ENCODE peak calls at places on chromosomes 2 and 18, in eight cellular contexts. W is left ventricle myocardium inferior; Q is adipocyte; V is naive thymus-derived CD4-positive, alpha-beta T cell; G is colonic mucosa; M is hepatocyte; O is right cardiac atrium; T is uterus. X is an unnamed sample.

GRCh38 chr2:26235089-26235488 is 9.3 kb downstream of the HADHA start:
- DNase-seq in G (no peak), W (no peak), V (no peak), M (no peak), O (no peak), T (no peak), Q (no peak), X (peak; percentile 2)

GRCh38 chr2:238003234-238004032 is 36.6 kb downstream of the UBE2F start:
- DNase-seq in W (no peak), T (no peak), V (peak; percentile 19), Q (no peak), M (no peak), G (no peak), O (no peak), X (peak; percentile 8)

GRCh38 chr2:29022455-29023128 is 41.5 kb downstream of the TOGARAM2 start:
- DNase-seq in Q (no peak), W (no peak), V (no peak), T (no peak), M (no peak), O (no peak), G (no peak), X (no peak)

GRCh38 chr2:152047826-152048476 is 50.9 kb downstream of the CACNB4 start:
- DNase-seq in G (no peak), Q (no peak), M (no peak), O (no peak), T (no peak), V (no peak), W (no peak), X (no peak)

GRCh38 chr2:132446460-132446859 is 29.9 kb downstream of the GPR39 start:
- DNase-seq in Q (no peak), T (no peak), W (no peak), M (no peak), V (no peak), G (no peak), O (no peak), X (no peak)

GRCh38 chr2:18630101-18630500 is 40.7 kb upstream of the NT5C1B start:
- DNase-seq in T (no peak), Q (peak; percentile 50), G (no peak), W (no peak), V (no peak), O (no peak), M (no peak), X (no peak)

GRCh38 chr2:218125626-218126080 is at the start of gene CXCR2:
- DNase-seq in O (peak; percentile 58), M (no peak), G (no peak), W (peak; percentile 33), T (no peak), Q (no peak), V (no peak), X (no peak)

GRCh38 chr2:21002814-21003192 is 41.1 kb downstream of the APOB start:
- DNase-seq in W (no peak), V (no peak), G (no peak), M (no peak), Q (no peak), O (no peak), T (no peak), X (no peak)

GRCh38 chr2:230296917-230297316 is 30.1 kb upstream of the SP140L start:
- DNase-seq in O (no peak), V (no peak), T (no peak), G (no peak), Q (no peak), M (no peak), W (no peak), X (no peak)

GRCh38 chr2:26687785-26688184 is 4.7 kb upstream of the KCNK3 start:
- DNase-seq in V (no peak), W (no peak), Q (no peak), M (peak; percentile 24), O (no peak), T (no peak), G (no peak), X (no peak)

GRCh38 chr2:191265311-191266170 is 20.3 kb downstream of the MYO1B start:
- DNase-seq in V (no peak), T (peak; percentile 25), G (peak; percentile 43), M (no peak), W (peak; percentile 18), O (peak; percentile 67), Q (peak; percentile 75), X (no peak)

GRCh38 chr18:4831791-4832375 is 365.2 kb downstream of the AKAIN1 start:
- DNase-seq in M (no peak), W (no peak), O (no peak), G (no peak), T (no peak), Q (no peak), V (no peak), X (no peak)

GRCh38 chr18:2002178-2002577 is 569.1 kb downstream of the METTL4 start:
- DNase-seq in Q (no peak), V (no peak), O (peak; percentile 55), T (no peak), W (no peak), M (peak; percentile 5), G (no peak), X (no peak)

GRCh38 chr2:46364797-46365457 is 67.7 kb downstream of the EPAS1 start:
- DNase-seq in M (peak; percentile 71), G (peak; percentile 57), O (no peak), V (peak; percentile 62), W (no peak), Q (peak; percentile 90), T (no peak), X (peak; percentile 46)

GRCh38 chr2:231394201-231395141 is 1.0 kb upstream of the B3GNT7 start:
- DNase-seq in T (no peak), W (no peak), V (no peak), M (peak; percentile 39), O (no peak), Q (no peak), G (peak; percentile 67), X (no peak)

GRCh38 chr2:43060435-43061016 is 165.9 kb downstream of the ZFP36L2 start:
- DNase-seq in M (no peak), T (peak; percentile 5), V (no peak), W (no peak), G (no peak), O (no peak), Q (no peak), X (no peak)

GRCh38 chr2:197113221-197113831 is 186.8 kb upstream of the PGAP1 start:
- DNase-seq in M (peak; percentile 42), G (no peak), T (no peak), V (peak; percentile 45), W (no peak), O (no peak), Q (peak; percentile 80), X (peak; percentile 38)

GRCh38 chr2:46167406-46167805 is 129.8 kb upstream of the EPAS1 start:
- DNase-seq in T (no peak), W (no peak), M (no peak), G (no peak), V (no peak), O (no peak), Q (no peak), X (no peak)

GRCh38 chr2:62014102-62014501 is 108.6 kb downstream of the COMMD1 start:
- DNase-seq in W (peak; percentile 78), T (peak; percentile 57), Q (peak; percentile 87), V (no peak), O (peak; percentile 90), G (peak; percentile 40), M (peak; percentile 77), X (no peak)

GRCh38 chr18:59086522-59086921 is 53.2 kb upstream of the SEC11C start:
- DNase-seq in T (no peak), Q (no peak), V (no peak), O (no peak), G (no peak), M (no peak), W (no peak), X (no peak)
- H3K4me1 ChIP-seq in T (no peaks in the 10 kb centered on the region), Q (no peaks in the 10 kb centered on the region), V (peaks cover 8% of the 10 kb centered on the region), O (no peaks in the 10 kb centered on the region), G (no peaks in the 10 kb centered on the region), M (no peaks in the 10 kb centered on the region), W (no peaks in the 10 kb centered on the region), X (peaks cover 18% of the 10 kb centered on the region)

GRCh38 chr2:73269686-73270465 is 14.4 kb downstream of the FBXO41 start:
- DNase-seq in V (no peak), W (no peak), O (no peak), T (no peak), Q (no peak), M (no peak), G (no peak), X (no peak)
- H3K4me3 ChIP-seq in V (peak overlapping the region; percentile 35), W (peak overlapping the region; percentile 45), O (peak overlapping the region; percentile 1), T (no peak overlapping the region), Q (no peak overlapping the region), M (no peak overlapping the region), G (peak overlapping the region; percentile 37), X (no peak overlapping the region)

DNA sequence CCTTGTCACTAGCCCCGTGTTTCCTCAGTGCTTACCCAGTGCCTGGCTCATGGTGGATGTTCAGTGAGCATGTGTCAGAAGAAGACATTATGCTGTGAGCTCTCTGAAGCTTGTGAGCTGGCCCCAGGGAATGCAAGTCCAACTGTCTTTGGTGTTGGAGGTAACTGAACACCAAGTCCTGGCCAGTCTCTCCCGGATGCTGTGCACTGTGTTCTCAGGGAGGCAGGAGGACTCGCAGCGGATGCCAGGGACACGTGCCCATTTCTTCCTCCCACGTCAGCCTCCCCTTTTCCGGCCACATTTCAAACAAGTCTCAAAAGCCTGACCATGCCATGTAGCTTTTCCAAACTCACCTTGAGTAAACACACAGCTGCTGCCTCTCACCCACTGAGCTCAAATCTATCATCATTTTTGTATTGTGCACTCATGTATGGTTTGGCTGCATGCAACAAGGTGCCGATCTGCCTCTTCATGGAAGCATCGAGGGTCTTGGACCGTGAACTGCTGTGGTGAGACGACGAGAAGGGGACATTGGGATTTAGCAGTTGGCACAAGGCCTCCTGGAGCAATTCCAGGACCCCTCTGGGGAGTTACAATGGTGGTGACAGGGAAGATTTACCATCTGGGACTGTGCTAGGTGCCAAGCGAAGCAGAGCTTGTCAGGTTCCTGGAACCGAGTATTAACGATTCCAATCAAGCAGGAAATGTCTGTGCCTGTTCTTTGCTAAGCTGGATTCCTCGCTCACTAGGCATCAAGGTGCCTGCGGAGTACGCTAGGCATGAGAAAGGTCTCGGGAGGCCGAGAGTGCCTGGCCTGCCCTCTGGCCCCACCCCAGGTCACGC is 44.4 kb upstream of the MGAT4A start:
- DNase-seq in Q (no peak), V (no peak), G (no peak), T (no peak), O (no peak), W (no peak), M (no peak), X (no peak)
- H3K4me1 ChIP-seq in Q (peaks cover 13% of the 10 kb centered on the region), V (peaks cover 38% of the 10 kb centered on the region), G (no peaks in the 10 kb centered on the region), T (no peaks in the 10 kb centered on the region), O (no peaks in the 10 kb centered on the region), W (peaks cover 14% of the 10 kb centered on the region), M (no peaks in the 10 kb centered on the region), X (peaks cover 49% of the 10 kb centered on the region)

DNA sequence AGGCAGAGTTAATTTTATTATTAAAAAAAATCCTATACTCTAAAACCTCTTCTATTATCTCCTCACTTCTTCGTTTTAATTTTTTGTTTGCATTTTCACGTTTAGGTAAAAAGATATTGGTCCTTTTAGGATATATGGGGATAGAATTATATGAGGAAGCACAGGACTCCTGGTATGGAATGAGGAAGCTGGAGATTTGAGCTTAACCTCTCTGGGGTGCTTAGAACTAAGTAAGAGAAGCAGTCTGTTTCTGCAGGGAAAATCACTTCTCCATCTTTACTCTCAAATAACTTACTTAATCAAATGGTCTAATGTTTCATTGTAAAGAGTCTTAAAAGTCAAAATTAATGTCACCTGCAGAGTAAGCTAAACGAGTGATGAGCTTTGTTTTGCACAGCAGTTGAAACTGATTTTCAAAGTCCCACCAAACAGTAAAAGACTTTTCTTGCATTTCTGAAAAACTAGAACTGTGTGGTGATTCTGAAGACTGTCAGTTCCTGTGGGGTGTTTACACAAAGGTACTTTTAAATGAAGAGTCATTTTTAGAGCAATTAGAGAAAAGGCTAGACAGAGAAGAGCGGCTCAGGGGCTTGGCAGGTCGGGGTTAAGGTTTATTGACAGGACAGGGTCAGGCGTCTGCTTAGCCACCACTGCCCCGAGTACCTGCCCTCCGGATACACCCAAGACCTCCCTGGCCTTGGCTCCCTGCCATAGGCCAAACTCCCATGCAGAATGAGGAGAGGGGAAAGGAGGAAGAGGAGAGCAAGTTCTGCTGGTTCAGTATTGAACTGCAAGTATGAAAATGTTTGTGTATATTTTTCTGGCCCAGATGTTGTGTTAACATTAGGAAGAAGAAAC is 21.6 kb downstream of the METAP1D start:
- DNase-seq in W (no peak), Q (peak; percentile 29), O (no peak), G (no peak), V (no peak), M (peak; percentile 12), T (no peak), X (no peak)
- H3K4me3 ChIP-seq in W (peak overlapping the region; percentile 28), Q (no peak overlapping the region), O (no peak overlapping the region), G (no peak overlapping the region), V (no peak overlapping the region), M (no peak overlapping the region), T (no peak overlapping the region), X (no peak overlapping the region)

X was measured in CD4-positive, alpha-beta memory T cell.